ENCODE peak calls at places on chromosomes 11 and 22, in four cellular contexts. C, Y, T and D are unnamed samples.

GRCh38 chr11:788953-789940 is 643 bp downstream of the CEND1 start:
- DNase-seq in T (no peak), C (no peak), Y (no peak), D (no peak)

GRCh38 chr22:40525250-40525884 is 111.2 kb downstream of the MRTFA start:
- DNase-seq in C (peak), T (peak), Y (peak), D (peak)

GRCh38 chr11:125080531-125080911 is 17.4 kb downstream of the SLC37A2 start:
- DNase-seq in T (no peak), Y (no peak), C (no peak), D (no peak)

GRCh38 chr11:121446752-121447156 is 5.4 kb upstream of the SORL1 start:
- DNase-seq in C (no peak), T (peak), Y (no peak), D (no peak)

GRCh38 chr22:33883961-33884808 is 36.1 kb downstream of the LARGE1 start:
- DNase-seq in T (no peak), Y (peak), C (no peak), D (no peak)

GRCh38 chr11:96329855-96330510 is 13.0 kb downstream of the MAML2 start:
- DNase-seq in C (no peak), Y (no peak), T (no peak), D (no peak)

GRCh38 chr11:133530501-133530835 is 1.8 kb downstream of the OPCML start:
- DNase-seq in T (no peak), C (no peak), Y (no peak), D (no peak)

GRCh38 chr22:30605449-30606110 is 1.4 kb upstream of the TCN2 start:
- DNase-seq in C (peak), T (peak), Y (peak), D (peak)

GRCh38 chr11:108122166-108122628 is 830 bp downstream of the ACAT1 start:
- DNase-seq in C (peak), T (peak), Y (no peak), D (peak)

GRCh38 chr11:13667245-13667644 is 1.2 kb upstream of the FAR1 start:
- DNase-seq in T (peak), Y (no peak), C (no peak), D (no peak)
- H3K4me3 ChIP-seq in T (peak), Y (peak), C (peak), D (no peak)

GRCh38 chr22:20775342-20775895 is 1.5 kb downstream of the SERPIND1 start:
- DNase-seq in T (no peak), Y (no peak), C (no peak), D (no peak)

GRCh38 chr22:20774882-20775281 is 969 bp downstream of the SERPIND1 start:
- DNase-seq in Y (no peak), T (no peak), C (no peak), D (no peak)

GRCh38 chr22:20773793-20774212 is at the start of gene SERPIND1:
- DNase-seq in T (no peak), C (peak), Y (no peak), D (no peak)

GRCh38 chr22:20776624-20777405 is 2.9 kb downstream of the SERPIND1 start:
- DNase-seq in T (no peak), C (no peak), Y (no peak), D (no peak)

GRCh38 chr22:20771918-20772625 is 1.8 kb upstream of the SERPIND1 start:
- DNase-seq in C (no peak), T (no peak), Y (no peak), D (no peak)
- TF ChIP-seq CTCF in C (no peak), T (peak), Y (no peak), D (peak)

GRCh38 chr11:16738198-16738948 is at the start of gene C11orf58:
- DNase-seq in Y (peak), T (peak), C (peak), D (peak)
- H3K4me3 ChIP-seq in Y (peak), T (peak), C (peak), D (peak)

GRCh38 chr11:1823376-1824220 is 11.2 kb upstream of the SYT8 start:
- DNase-seq in C (peak), T (no peak), Y (no peak), D (no peak)

GRCh38 chr11:1824221-1825038 is 10.4 kb upstream of the SYT8 start:
- DNase-seq in T (no peak), Y (no peak), C (no peak), D (no peak)

GRCh38 chr11:1826552-1827094 is 8.2 kb upstream of the SYT8 start:
- DNase-seq in T (peak), C (peak), Y (no peak), D (peak)

GRCh38 chr11:1825785-1826451 is 8.9 kb upstream of the SYT8 start:
- DNase-seq in Y (no peak), T (no peak), C (no peak), D (no peak)

DNA sequence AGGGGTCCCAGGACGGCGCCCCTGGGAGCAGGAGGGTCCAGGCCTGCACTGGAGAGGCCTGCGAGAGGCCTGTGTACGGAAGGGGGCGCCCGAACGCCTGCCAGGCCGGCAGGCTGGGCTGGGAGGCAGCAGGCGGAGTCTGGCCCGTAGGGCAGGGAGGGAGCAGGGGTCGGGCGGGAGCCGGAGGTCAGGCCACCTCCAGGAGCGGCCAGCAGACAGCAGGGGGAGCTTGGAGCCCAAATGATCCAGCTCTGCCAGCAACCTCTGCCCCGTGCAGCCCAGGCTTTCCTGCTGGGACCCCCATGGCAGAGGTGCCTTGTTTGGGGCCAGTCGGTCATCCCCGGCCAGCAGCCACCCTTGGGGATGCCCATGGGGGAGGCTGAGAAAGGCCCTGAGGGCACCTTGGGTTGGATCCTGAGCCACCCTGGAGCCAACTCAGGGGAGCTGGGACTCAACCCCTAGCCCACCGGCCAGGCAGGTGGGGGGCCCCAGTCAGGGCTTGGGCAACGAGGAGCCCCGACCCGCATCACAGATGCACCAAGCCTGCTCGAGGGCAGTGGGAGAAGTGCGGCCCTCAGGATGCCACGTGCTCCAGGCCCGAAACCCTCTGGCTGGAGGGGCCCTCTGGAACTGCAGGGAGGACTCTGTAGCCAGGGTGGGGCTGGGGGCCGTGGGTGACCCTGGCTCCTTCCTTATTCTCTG is 9.6 kb upstream of the SYT8 start:
- DNase-seq in C (peak), T (peak), Y (peak), D (no peak)
- TF ChIP-seq CTCF in C (peak), T (peak), Y (peak), D (peak)

GRCh38 chr11:15969701-15970329 is 386.5 kb downstream of the SOX6 start:
- DNase-seq in Y (no peak), T (peak), C (no peak), D (peak)
- H3K4me3 ChIP-seq in Y (peak), T (no peak), C (no peak), D (no peak)

GRCh38 chr22:17792854-17793434 is 18.7 kb upstream of the BID start:
- DNase-seq in C (no peak), Y (no peak), T (no peak), D (no peak)

GRCh38 chr22:17789379-17790200 is 15.3 kb upstream of the BID start:
- DNase-seq in Y (no peak), C (no peak), T (no peak), D (no peak)

GRCh38 chr22:17794726-17795125 is 20.5 kb upstream of the BID start:
- DNase-seq in Y (no peak), C (no peak), T (no peak), D (no peak)

GRCh38 chr22:17791196-17791595 is 16.9 kb upstream of the BID start:
- DNase-seq in T (no peak), C (no peak), Y (no peak), D (no peak)

DNA sequence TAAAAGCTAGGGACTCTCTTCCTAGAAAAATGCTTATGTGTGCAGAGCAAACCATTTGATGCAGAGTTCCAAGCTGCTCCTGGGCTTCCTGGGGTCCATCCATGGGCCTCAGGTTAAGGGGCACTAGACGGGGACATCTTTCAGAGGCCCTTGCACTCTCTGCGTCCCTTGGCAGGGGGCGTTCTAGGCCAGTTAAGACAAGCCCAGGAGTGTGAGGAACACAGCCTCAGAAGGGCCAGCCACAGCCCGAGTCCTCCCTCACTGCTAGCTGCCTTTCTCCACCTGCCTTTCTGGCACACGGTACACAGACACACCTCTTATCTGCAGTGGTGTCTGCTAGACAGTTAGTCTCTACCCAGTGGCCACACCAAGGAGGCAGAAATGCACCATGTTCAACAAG is 18.0 kb upstream of the BID start:
- DNase-seq in C (no peak), T (no peak), Y (no peak), D (no peak)
- TF ChIP-seq CTCF in C (no peak), T (no peak), Y (no peak), D (no peak)

GRCh38 chr11:64095286-64095825 is 59.6 kb downstream of the FLRT1 start:
- DNase-seq in T (no peak), C (no peak), Y (no peak), D (no peak)
- H3K4me3 ChIP-seq in T (no peak), C (no peak), Y (no peak), D (no peak)

DNA sequence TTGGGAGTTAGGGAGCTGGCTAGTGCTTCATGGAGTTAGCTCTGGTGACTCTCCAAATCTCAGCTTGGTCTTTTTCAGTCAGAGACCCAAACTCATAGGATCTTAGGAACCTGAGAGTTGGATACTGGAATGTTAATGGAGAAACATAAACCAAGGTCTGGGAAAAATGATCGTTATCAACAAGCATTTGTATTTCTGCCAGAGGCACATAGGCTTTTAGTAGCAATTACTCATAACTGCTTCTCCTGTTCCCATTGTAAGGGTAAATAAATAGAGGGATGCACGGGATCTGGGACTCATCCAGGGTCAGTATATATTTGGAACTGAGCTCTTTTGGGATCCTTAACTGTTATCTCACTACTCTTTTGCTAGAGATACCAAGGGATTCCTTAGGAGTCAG is 4.8 kb downstream of the BARX2 start:
- DNase-seq in Y (no peak), C (no peak), T (no peak), D (no peak)
- TF ChIP-seq CTCF in Y (no peak), C (no peak), T (no peak), D (no peak)

GRCh38 chr11:57566035-57566504 is 1.4 kb downstream of the UBE2L6 start:
- DNase-seq in Y (no peak), C (peak), T (peak), D (peak)
- H3K4me3 ChIP-seq in Y (peak), C (no peak), T (peak), D (peak)

GRCh38 chr22:35473971-35474370 is 66.7 kb upstream of the RASD2 start:
- DNase-seq in T (no peak), Y (no peak), C (no peak), D (no peak)

GRCh38 chr22:35472488-35472887 is 68.1 kb upstream of the RASD2 start:
- DNase-seq in Y (no peak), T (no peak), C (no peak), D (no peak)

GRCh38 chr22:35475545-35475944 is 65.1 kb upstream of the RASD2 start:
- DNase-seq in T (no peak), Y (no peak), C (no peak), D (no peak)

GRCh38 chr22:35467788-35468187 is 67.8 kb downstream of the MCM5 start:
- DNase-seq in Y (peak), C (peak), T (peak), D (peak)

DNA sequence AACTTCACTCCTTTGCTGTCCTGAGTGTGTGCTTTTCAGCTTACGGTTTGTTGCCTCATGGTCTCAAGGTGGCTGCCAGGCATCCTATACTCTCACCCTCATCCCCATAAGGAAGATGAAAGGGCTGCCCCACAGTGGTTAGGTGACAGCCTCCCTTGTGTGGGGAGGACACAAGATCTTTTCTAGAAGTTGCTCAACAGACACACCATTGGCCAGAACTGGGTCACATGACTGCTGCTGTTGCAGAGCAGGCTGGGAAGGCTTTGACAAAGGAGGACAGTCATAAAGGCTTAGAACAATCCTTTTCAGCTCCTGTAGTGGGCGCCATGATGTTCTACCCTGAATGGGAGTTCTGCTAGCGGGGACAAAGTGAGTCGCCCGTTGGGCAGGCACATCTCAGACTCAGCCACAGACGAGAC is 69.7 kb upstream of the RASD2 start:
- DNase-seq in C (no peak), T (peak), Y (no peak), D (no peak)
- TF ChIP-seq CTCF in C (no peak), T (peak), Y (no peak), D (no peak)